ENCODE peak calls at places on chromosome 15, in six cellular contexts. One of them, this sample, is unnamed.

GRCh38 chr15:88243895-88244787 is 12.4 kb downstream of the NTRK3 start:
- DNase-seq in cerebellar cortex: peak; percentile 30
- DNase-seq in GM10248: peak; percentile 45
- DNase-seq in IMR-90: peak; percentile 13
- DNase-seq in Daoy: no peak
- DNase-seq in effector CD8-positive, alpha-beta T cell: no peak
- DNase-seq in this sample: peak; percentile 27

GRCh38 chr15:101013769-101014223 is 94.6 kb downstream of the LRRK1 start:
- DNase-seq in cerebellar cortex: no peak
- DNase-seq in Daoy: no peak
- DNase-seq in GM10248: no peak
- DNase-seq in IMR-90: no peak
- DNase-seq in effector CD8-positive, alpha-beta T cell: no peak
- DNase-seq in this sample: no peak

GRCh38 chr15:63968700-63969099 is 77.6 kb downstream of the DAPK2 start:
- DNase-seq in IMR-90: no peak
- DNase-seq in cerebellar cortex: no peak
- DNase-seq in GM10248: no peak
- DNase-seq in Daoy: no peak
- DNase-seq in effector CD8-positive, alpha-beta T cell: no peak
- DNase-seq in this sample: no peak

GRCh38 chr15:66251790-66252355 is 1.7 kb downstream of the MEGF11 start:
- DNase-seq in effector CD8-positive, alpha-beta T cell: no peak
- DNase-seq in cerebellar cortex: peak; percentile 56
- DNase-seq in GM10248: peak; percentile 38
- DNase-seq in IMR-90: no peak
- DNase-seq in Daoy: peak; percentile 15
- DNase-seq in this sample: no peak

GRCh38 chr15:77057072-77057471 is 13.8 kb downstream of the TSPAN3 start:
- DNase-seq in effector CD8-positive, alpha-beta T cell: no peak
- DNase-seq in IMR-90: no peak
- DNase-seq in Daoy: no peak
- DNase-seq in cerebellar cortex: no peak
- DNase-seq in GM10248: no peak
- DNase-seq in this sample: no peak

GRCh38 chr15:64982472-64982871 is 7.2 kb downstream of the SPG21 start:
- DNase-seq in cerebellar cortex: no peak
- DNase-seq in IMR-90: peak; percentile 49
- DNase-seq in effector CD8-positive, alpha-beta T cell: no peak
- DNase-seq in GM10248: no peak
- DNase-seq in Daoy: no peak
- DNase-seq in this sample: no peak

GRCh38 chr15:78402056-78402610 is 35.9 kb upstream of the IREB2 start:
- DNase-seq in GM10248: no peak
- DNase-seq in cerebellar cortex: no peak
- DNase-seq in effector CD8-positive, alpha-beta T cell: no peak
- DNase-seq in Daoy: no peak
- DNase-seq in IMR-90: no peak
- DNase-seq in this sample: no peak

GRCh38 chr15:68325721-68326120 is 48.2 kb downstream of the FEM1B start:
- DNase-seq in cerebellar cortex: no peak
- DNase-seq in GM10248: no peak
- DNase-seq in effector CD8-positive, alpha-beta T cell: no peak
- DNase-seq in IMR-90: no peak
- DNase-seq in Daoy: no peak
- DNase-seq in this sample: no peak

GRCh38 chr15:57149196-57149595 is 227.1 kb upstream of the CGNL1 start:
- DNase-seq in GM10248: no peak
- DNase-seq in effector CD8-positive, alpha-beta T cell: no peak
- DNase-seq in Daoy: no peak
- DNase-seq in IMR-90: peak; percentile 51
- DNase-seq in cerebellar cortex: no peak
- DNase-seq in this sample: no peak

GRCh38 chr15:100430381-100430780 is 88.6 kb upstream of the ADAMTS17 start:
- DNase-seq in Daoy: peak; percentile 13
- DNase-seq in effector CD8-positive, alpha-beta T cell: no peak
- DNase-seq in GM10248: no peak
- DNase-seq in cerebellar cortex: no peak
- DNase-seq in IMR-90: no peak
- DNase-seq in this sample: no peak

GRCh38 chr15:99614749-99615288 is 49.0 kb downstream of the MEF2A start:
- DNase-seq in IMR-90: no peak
- DNase-seq in GM10248: no peak
- DNase-seq in effector CD8-positive, alpha-beta T cell: no peak
- DNase-seq in cerebellar cortex: no peak
- DNase-seq in Daoy: no peak
- DNase-seq in this sample: no peak

GRCh38 chr15:37071134-37071533 is 29.2 kb downstream of the MEIS2 start:
- DNase-seq in Daoy: no peak
- DNase-seq in GM10248: no peak
- DNase-seq in cerebellar cortex: no peak
- DNase-seq in IMR-90: no peak
- DNase-seq in effector CD8-positive, alpha-beta T cell: no peak
- DNase-seq in this sample: no peak

GRCh38 chr15:56788359-56788758 is 55.0 kb upstream of the ZNF280D start:
- DNase-seq in IMR-90: no peak
- DNase-seq in cerebellar cortex: no peak
- DNase-seq in effector CD8-positive, alpha-beta T cell: no peak
- DNase-seq in Daoy: no peak
- DNase-seq in GM10248: no peak
- DNase-seq in this sample: no peak

GRCh38 chr15:99406716-99407487 is 155.6 kb downstream of the LRRC28 start:
- DNase-seq in GM10248: no peak
- DNase-seq in IMR-90: no peak
- DNase-seq in cerebellar cortex: no peak
- DNase-seq in Daoy: no peak
- DNase-seq in effector CD8-positive, alpha-beta T cell: no peak
- DNase-seq in this sample: no peak